ENCODE peak calls at places on chromosome 5, in five cellular contexts. V, Q, A, Y and M are unnamed samples.

GRCh38 chr5:148336704-148337435 is 1.5 kb downstream of the SPINK9 start:
- DNase-seq in Y (no peak), V (no peak), Q (no peak), A (no peak), M (no peak)

GRCh38 chr5:90553711-90554110 is 4.9 kb upstream of the ADGRV1 start:
- DNase-seq in V (no peak), Q (no peak), Y (no peak), A (no peak), M (no peak)

GRCh38 chr5:159047081-159047480 is 52.6 kb downstream of the EBF1 start:
- DNase-seq in Y (no peak), A (no peak), Q (no peak), V (no peak), M (no peak)

GRCh38 chr5:102453716-102454115 is 45.1 kb downstream of the SLCO6A1 start:
- DNase-seq in A (no peak), V (no peak), Y (no peak), Q (no peak), M (no peak)

GRCh38 chr5:17794829-17795228 is 160.6 kb downstream of the TAF11L14 start:
- DNase-seq in A (no peak), Q (no peak), V (no peak), Y (no peak), M (no peak)

GRCh38 chr5:40834391-40834848 is 602 bp downstream of the RPL37 start:
- DNase-seq in Q (no peak), V (no peak), A (peak; percentile 62), Y (no peak), M (no peak)

GRCh38 chr5:100595152-100595811 is 60.1 kb downstream of the FAM174A start:
- DNase-seq in Y (peak; percentile 41), Q (peak; percentile 23), A (no peak), V (no peak), M (no peak)

GRCh38 chr5:108146222-108146621 is 235.7 kb downstream of the FBXL17 start:
- DNase-seq in Q (no peak), Y (no peak), V (no peak), A (no peak), M (no peak)

GRCh38 chr5:134188092-134188491 is 11.3 kb upstream of the SKP1 start:
- DNase-seq in V (no peak), Q (no peak), A (no peak), Y (no peak), M (no peak)

GRCh38 chr5:40271476-40271875 is 408.2 kb upstream of the PTGER4 start:
- DNase-seq in Q (no peak), V (no peak), A (no peak), Y (no peak), M (no peak)

GRCh38 chr5:133816791-133817190 is 151.6 kb downstream of the C5orf15 start:
- DNase-seq in Q (no peak), A (no peak), Y (no peak), V (no peak), M (no peak)

GRCh38 chr5:113574417-113574816 is 60.9 kb downstream of the YTHDC2 start:
- DNase-seq in V (no peak), A (no peak), Y (peak; percentile 31), Q (no peak), M (no peak)

GRCh38 chr5:65570598-65571226 is 7.6 kb downstream of the PPWD1 start:
- DNase-seq in Q (no peak), A (no peak), Y (no peak), V (no peak), M (no peak)

GRCh38 chr5:98414938-98415337 is 358.5 kb upstream of the RGMB start:
- DNase-seq in A (no peak), V (no peak), Y (no peak), Q (no peak), M (no peak)

GRCh38 chr5:109585012-109585599 is 104.6 kb upstream of the MAN2A1 start:
- DNase-seq in Q (no peak), A (no peak), Y (no peak), V (no peak), M (no peak)

GRCh38 chr5:169695919-169696490 is 58.9 kb downstream of the DOCK2 start:
- DNase-seq in Y (no peak), A (no peak), Q (no peak), V (no peak), M (no peak)

GRCh38 chr5:76402251-76402879 is 720 bp upstream of the IQGAP2 start:
- DNase-seq in V (no peak), Q (peak; percentile 37), A (peak; percentile 81), Y (peak; percentile 61), M (peak; percentile 39)

GRCh38 chr5:50593681-50594080 is 72.8 kb upstream of the PARP8 start:
- DNase-seq in Y (no peak), A (peak; percentile 9), Q (no peak), V (no peak), M (no peak)

GRCh38 chr5:116756531-116756930 is 181.9 kb upstream of the SEMA6A start:
- DNase-seq in Y (no peak), Q (no peak), V (no peak), A (no peak), M (no peak)

GRCh38 chr5:172095368-172095960 is 89.0 kb upstream of the FBXW11 start:
- DNase-seq in V (no peak), Q (no peak), Y (no peak), A (no peak), M (no peak)

GRCh38 chr5:59260973-59261372 is 632.6 kb downstream of the PDE4D start:
- DNase-seq in V (no peak), Y (no peak), A (no peak), Q (no peak), M (no peak)

GRCh38 chr5:43041669-43042175 is 1.6 kb upstream of the ANXA2R start:
- DNase-seq in V (peak; percentile 52), A (peak; percentile 77), Q (no peak), Y (no peak), M (peak; percentile 56)

GRCh38 chr5:126868961-126869451 is 92.1 kb downstream of the LMNB1 start:
- DNase-seq in Y (no peak), V (no peak), A (peak; percentile 18), Q (no peak), M (no peak)

GRCh38 chr5:6342689-6343315 is 35.5 kb downstream of the MED10 start:
- DNase-seq in Q (no peak), A (no peak), Y (no peak), V (no peak), M (no peak)

DNA sequence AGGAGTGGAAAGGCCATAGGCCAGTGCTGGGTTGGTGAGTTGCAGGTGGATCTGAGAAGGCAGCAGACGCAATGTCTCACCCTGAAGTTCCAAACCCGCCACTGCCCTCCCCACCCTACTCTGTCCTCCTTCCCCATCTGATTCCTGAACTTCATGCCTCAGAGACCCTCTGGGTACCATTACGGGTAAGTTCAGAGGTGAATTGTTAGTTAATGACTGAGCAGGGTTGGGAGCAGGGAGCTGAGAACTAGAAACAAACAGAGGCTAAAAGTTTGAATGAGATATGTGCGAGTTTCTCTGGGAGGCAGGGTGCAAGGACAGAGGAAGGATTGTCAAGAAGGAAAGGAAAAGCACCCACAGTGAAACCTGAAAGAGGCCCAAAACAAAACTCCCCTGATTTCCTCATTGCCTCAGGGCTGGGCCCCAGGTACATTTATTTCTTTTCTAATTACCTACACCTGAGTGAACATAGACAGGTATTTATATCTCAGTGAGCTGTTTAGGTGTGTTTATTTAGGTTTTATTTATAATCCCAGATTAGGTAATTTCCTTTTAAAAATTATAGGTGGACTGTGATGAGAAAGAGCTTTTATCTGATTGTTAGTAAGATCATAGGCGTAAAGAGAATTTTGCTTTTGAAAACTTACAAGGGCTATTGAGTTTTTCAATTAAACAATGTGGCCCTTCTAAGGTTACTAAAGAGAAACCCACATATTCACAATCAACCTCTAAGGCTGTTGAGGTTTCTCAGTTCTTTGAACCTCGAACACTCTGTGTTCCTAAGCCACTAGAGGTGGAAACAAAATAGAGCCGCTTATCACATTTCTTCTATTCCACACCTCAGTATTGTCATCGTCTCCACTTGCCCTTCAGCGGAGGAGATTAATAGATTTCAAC is 344.9 kb downstream of the ZNF608 start:
- DNase-seq in Y (no peak), V (no peak), A (no peak), Q (no peak), M (no peak)
- H3K27ac ChIP-seq in Y (no peak overlapping the region), V (no peak overlapping the region), A (no peak overlapping the region), Q (peak overlapping the region; percentile 51), M (peak overlapping the region; percentile 68)

GRCh38 chr5:73296772-73297171 is 123.8 kb downstream of the TMEM174 start:
- DNase-seq in Q (no peak), A (no peak), Y (no peak), V (no peak), M (no peak)

GRCh38 chr5:73298251-73299016 is 125.4 kb downstream of the TMEM174 start:
- DNase-seq in Y (no peak), V (no peak), A (no peak), Q (no peak), M (no peak)

GRCh38 chr5:73292816-73293459 is 119.9 kb downstream of the TMEM174 start:
- DNase-seq in V (no peak), Y (no peak), A (no peak), Q (no peak), M (no peak)

GRCh38 chr5:73297430-73297829 is 124.4 kb downstream of the TMEM174 start:
- DNase-seq in Y (no peak), A (no peak), Q (no peak), V (no peak), M (no peak)

GRCh38 chr5:73295447-73295846 is 122.5 kb downstream of the TMEM174 start:
- DNase-seq in A (no peak), Y (no peak), Q (no peak), V (no peak), M (no peak)
- TF ChIP-seq CTCF in A (no peak), Y (no peak), Q (no peak), V (no peak), M (no peak)

DNA sequence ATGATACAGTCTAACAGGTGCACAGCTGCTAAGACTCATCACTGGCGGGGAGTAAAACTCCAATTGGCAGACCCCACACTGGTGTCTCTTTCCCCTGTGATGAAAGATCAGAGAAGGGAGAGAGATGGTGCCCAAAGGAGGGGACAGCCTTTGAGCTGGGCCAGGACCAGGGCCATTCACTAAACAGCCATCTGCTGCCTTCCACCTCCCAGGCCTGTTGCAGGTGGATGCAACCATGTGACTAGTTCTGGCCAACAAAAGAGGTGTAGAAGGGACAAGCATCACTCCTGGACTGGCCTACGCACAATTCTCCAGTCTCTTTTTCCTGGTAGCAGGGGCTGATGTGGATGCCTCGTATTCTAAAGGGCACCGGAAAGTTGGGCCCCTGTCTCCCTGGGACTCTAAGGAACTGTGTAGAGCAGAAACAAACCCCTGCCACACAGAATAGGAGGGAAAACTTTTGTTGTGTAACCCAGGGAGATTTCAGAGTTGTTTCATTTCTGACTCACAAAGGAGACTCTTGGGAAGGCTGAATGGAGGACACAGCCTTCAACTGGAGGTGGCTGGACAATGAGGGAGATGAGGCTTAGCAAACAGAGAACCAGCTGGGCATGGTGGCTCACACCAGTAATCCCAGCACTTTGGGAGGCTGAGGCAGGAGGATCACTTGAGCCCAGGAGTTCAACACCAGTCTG is 26.9 kb downstream of the TNIP1 start:
- DNase-seq in A (no peak), V (no peak), Q (no peak), Y (no peak), M (no peak)
- H3K27ac ChIP-seq in A (no peak overlapping the region), V (no peak overlapping the region), Q (no peak overlapping the region), Y (no peak overlapping the region), M (no peak overlapping the region)

DNA sequence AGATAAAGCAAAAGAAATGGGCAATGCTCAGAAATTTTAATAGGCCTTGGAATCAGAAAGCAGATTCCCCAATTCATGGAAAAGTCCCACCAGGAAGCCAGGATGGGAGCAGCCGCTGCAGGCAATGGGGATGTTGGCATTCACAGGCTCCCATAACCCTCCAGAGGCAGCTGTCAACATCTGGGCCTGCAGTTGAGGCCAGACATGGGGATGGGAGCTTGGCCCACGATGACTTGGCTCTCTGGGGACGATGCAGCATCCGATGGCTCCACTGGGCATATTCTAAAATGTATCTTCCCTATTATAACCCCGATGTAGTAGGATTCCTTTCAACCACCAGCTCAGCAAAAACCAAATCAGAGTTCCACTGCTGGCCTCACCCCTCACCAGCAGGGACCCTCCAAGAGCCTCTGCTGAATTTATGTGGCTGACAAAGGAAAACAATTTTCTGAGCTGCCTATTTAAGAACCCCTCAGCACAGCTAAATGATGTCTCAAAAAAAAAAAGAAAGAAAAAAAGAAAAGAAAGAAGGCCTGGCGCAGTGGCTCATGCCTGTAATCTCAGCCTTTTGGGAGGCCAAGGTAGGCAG is 7.1 kb downstream of the SPRY4 start:
- DNase-seq in V (no peak), A (no peak), Y (peak; percentile 66), Q (peak; percentile 32), M (no peak)
- TF ChIP-seq CTCF in V (no peak), A (no peak), Y (no peak), Q (no peak), M (no peak)